ENCODE peak calls at places on chromosomes 5 and 9, in five cellular contexts. E is NCI-H345; Q is germinal center; B is LHCN-M2; R is stimulated activated CD8-positive, alpha-beta memory T cell treated with anti-CD3 and anti-CD28 coated beads, Interleukin-2, amount 100 ng/mL, for 48 hours. L is an unnamed sample.

GRCh38 chr5:79771387-79771786 is 81.8 kb downstream of the CMYA5 start:
- DNase-seq in R (no peak), B (peak), E (no peak), Q (no peak), L (peak)

GRCh38 chr5:115375922-115376321 is 79.5 kb upstream of the CCDC112 start:
- DNase-seq in E (no peak), R (no peak), Q (no peak), B (peak), L (no peak)

GRCh38 chr5:80620206-80620605 is 34.2 kb upstream of the MSH3 start:
- DNase-seq in B (peak), Q (no peak), R (no peak), E (no peak), L (peak)

GRCh38 chr5:17448877-17449276 is 49.2 kb upstream of the TAF11L2 start:
- DNase-seq in E (no peak), B (no peak), Q (no peak), R (no peak), L (no peak)

GRCh38 chr9:136856541-136857141 is 4.5 kb downstream of the MAMDC4 start:
- DNase-seq in E (no peak), R (no peak), B (no peak), Q (no peak), L (no peak)

GRCh38 chr9:124438091-124438490 is 12.2 kb upstream of the ADGRD2 start:
- DNase-seq in B (no peak), E (no peak), R (no peak), Q (no peak), L (no peak)

GRCh38 chr5:31511305-31511704 is 20.6 kb downstream of the DROSHA start:
- DNase-seq in E (no peak), Q (no peak), B (no peak), R (no peak), L (no peak)

GRCh38 chr9:117720555-117720954 is 16.4 kb downstream of the TLR4 start:
- DNase-seq in Q (no peak), B (peak), R (no peak), E (no peak), L (no peak)

GRCh38 chr9:113885183-113886002 is 9.3 kb downstream of the ZNF618 start:
- DNase-seq in E (no peak), R (no peak), B (no peak), Q (no peak), L (no peak)

GRCh38 chr9:104861406-104861805 is 66.5 kb downstream of the ABCA1 start:
- DNase-seq in B (no peak), Q (no peak), R (no peak), E (no peak), L (no peak)

GRCh38 chr9:83220737-83221136 is 157.8 kb upstream of the RASEF start:
- DNase-seq in Q (no peak), R (no peak), B (peak), E (no peak), L (peak)

GRCh38 chr5:2797160-2797559 is 45.7 kb upstream of the IRX2 start:
- DNase-seq in E (peak), Q (no peak), R (no peak), B (no peak), L (no peak)

GRCh38 chr5:143986567-143987242 is 174.7 kb downstream of the HMHB1 start:
- DNase-seq in R (no peak), Q (no peak), B (peak), E (no peak), L (peak)

GRCh38 chr9:124652203-124652992 is 118.7 kb downstream of the NR6A1 start:
- DNase-seq in E (no peak), R (no peak), B (peak), Q (no peak), L (peak)

GRCh38 chr5:145874765-145875164 is 2.0 kb upstream of the GRXCR2 start:
- DNase-seq in E (no peak), R (no peak), Q (no peak), B (no peak), L (no peak)

GRCh38 chr9:127904518-127904887 is 5.1 kb upstream of the ST6GALNAC6 start:
- DNase-seq in Q (no peak), B (no peak), R (no peak), E (no peak), L (no peak)

L was measured in ELR.